ENCODE peak calls at places on chromosomes 16 and 17, in eight cellular contexts. K is hepatocyte; F is lower lobe of right lung; C is CD8-positive, alpha-beta T cell; S is epithelial cell of proximal tubule; P is A549; Z is epithelial cell of esophagus; T is OCI-LY7. D is an unnamed sample.

GRCh38 chr17:29238133-29238850 is 8.4 kb upstream of the CRYBA1 start:
- DNase-seq in K (no peak), F (no peak), C (no peak), S (no peak), P (no peak), Z (no peak), T (no peak), D (no peak)

GRCh38 chr16:25155553-25156460 is 44.3 kb downstream of the LCMT1 start:
- DNase-seq in K (no peak), F (no peak), C (no peak), S (peak), P (no peak), Z (no peak), T (no peak), D (no peak)

GRCh38 chr16:11783319-11784047 is 13.6 kb downstream of the ZC3H7A start:
- DNase-seq in K (no peak), F (no peak), C (peak), S (peak), P (no peak), Z (peak), T (peak), D (peak)

GRCh38 chr17:57887161-57887560 is 37.3 kb upstream of the MRPS23 start:
- DNase-seq in K (no peak), F (no peak), C (no peak), S (no peak), P (no peak), Z (no peak), T (no peak), D (no peak)

GRCh38 chr16:6160871-6161270 is 1063.3 kb upstream of the EEF2KMT start:
- DNase-seq in K (no peak), F (no peak), C (no peak), S (no peak), P (no peak), Z (no peak), T (no peak), D (no peak)

GRCh38 chr16:69626256-69626655 is 60.5 kb downstream of the NFAT5 start:
- DNase-seq in K (no peak), F (no peak), C (no peak), S (no peak), P (no peak), Z (peak), T (no peak), D (no peak)

GRCh38 chr17:56778898-56779297 is 54.8 kb downstream of the C17orf67 start:
- DNase-seq in K (no peak), F (no peak), C (no peak), S (no peak), P (no peak), Z (no peak), T (no peak), D (no peak)

GRCh38 chr17:64177346-64178010 is 47.5 kb upstream of the ERN1 start:
- DNase-seq in K (no peak), F (no peak), C (no peak), S (no peak), P (no peak), Z (no peak), T (no peak), D (no peak)

GRCh38 chr17:8223356-8224063 is 13.1 kb upstream of the AURKB start:
- DNase-seq in K (peak), F (peak), C (peak), S (no peak), P (peak), Z (peak), T (peak), D (peak)

GRCh38 chr16:8127096-8127495 is 463.2 kb downstream of the TMEM114 start:
- DNase-seq in K (no peak), F (no peak), C (no peak), S (no peak), P (no peak), Z (no peak), T (no peak), D (no peak)

GRCh38 chr16:67237396-67238277 is 9.6 kb downstream of the FHOD1 start:
- DNase-seq in K (no peak), F (peak), C (no peak), S (no peak), P (no peak), Z (no peak), T (no peak), D (no peak)

GRCh38 chr17:63275318-63275967 is 170.7 kb downstream of the CYB561 start:
- DNase-seq in K (peak), F (no peak), C (no peak), S (peak), P (peak), Z (peak), T (no peak), D (no peak)

GRCh38 chr17:70767102-70767701 is 597.9 kb downstream of the KCNJ2 start:
- DNase-seq in K (peak), F (no peak), C (no peak), S (no peak), P (peak), Z (peak), T (peak), D (peak)

GRCh38 chr17:40956401-40957254 is 10.1 kb downstream of the KRT39 start:
- DNase-seq in K (peak), F (no peak), C (no peak), S (peak), P (peak), Z (peak), T (no peak), D (no peak)

GRCh38 chr17:5281814-5282638 is at the start of gene RABEP1:
- DNase-seq in K (peak), F (peak), C (peak), S (no peak), P (peak), Z (peak), T (peak), D (peak)

GRCh38 chr17:40209404-40210093 is 9.6 kb upstream of the WIPF2 start:
- DNase-seq in K (no peak), F (no peak), C (no peak), S (no peak), P (no peak), Z (no peak), T (no peak), D (no peak)

GRCh38 chr17:78771758-78772382 is 10.2 kb downstream of the CYTH1 start:
- DNase-seq in K (no peak), F (no peak), C (no peak), S (no peak), P (no peak), Z (no peak), T (no peak), D (peak)

GRCh38 chr17:78767806-78768205 is 14.3 kb downstream of the CYTH1 start:
- DNase-seq in K (no peak), F (no peak), C (no peak), S (no peak), P (no peak), Z (no peak), T (no peak), D (no peak)

GRCh38 chr17:78766743-78767294 is 15.3 kb downstream of the CYTH1 start:
- DNase-seq in K (no peak), F (no peak), C (no peak), S (no peak), P (no peak), Z (no peak), T (no peak), D (peak)

GRCh38 chr17:78766225-78766624 is 15.8 kb downstream of the CYTH1 start:
- DNase-seq in K (no peak), F (no peak), C (no peak), S (no peak), P (no peak), Z (peak), T (no peak), D (no peak)

GRCh38 chr17:78769200-78769773 is 12.8 kb downstream of the CYTH1 start:
- DNase-seq in K (no peak), F (no peak), C (no peak), S (no peak), P (no peak), Z (no peak), T (peak), D (peak)
- TF ChIP-seq CTCF in K (no peak), F (no peak), C (peak), S (no peak), P (no peak), Z (peak), T (peak), D (peak)

DNA sequence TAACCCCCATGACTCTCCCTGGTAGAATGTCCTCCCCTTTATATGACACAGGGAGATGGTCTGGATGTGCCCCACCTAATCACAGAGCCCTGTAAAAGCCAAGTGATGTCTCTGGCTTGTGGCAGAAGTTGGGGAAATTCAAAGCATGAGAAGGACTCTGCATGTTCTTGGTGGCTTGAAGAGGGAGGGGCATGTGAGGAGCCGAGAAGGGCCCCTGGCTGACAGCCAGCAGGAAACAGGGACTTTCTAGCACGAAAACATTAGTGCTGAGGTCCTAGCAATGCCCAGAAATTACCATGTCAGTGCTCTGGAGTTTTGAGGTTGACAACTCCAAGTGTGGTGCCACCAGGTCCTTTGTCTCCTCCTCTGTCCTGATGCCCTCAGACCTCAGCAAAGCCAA is 75.9 kb downstream of the USP22 start:
- DNase-seq in K (no peak), F (peak), C (no peak), S (no peak), P (no peak), Z (no peak), T (no peak), D (peak)
- H3K4me3 ChIP-seq in K (no peak), F (no peak), C (no peak), S (no peak), P (no peak), Z (no peak), T (no peak), D (no peak)

GRCh38 chr17:12342609-12343248 is 322.1 kb downstream of the MAP2K4 start:
- DNase-seq in K (peak), F (no peak), C (no peak), S (no peak), P (peak), Z (peak), T (peak), D (peak)
- TF ChIP-seq CTCF in K (peak), F (peak), C (no peak), S (no peak), P (peak), Z (no peak), T (peak), D (peak)

GRCh38 chr17:34579017-34579946 is at the start of gene TMEM132E:
- DNase-seq in K (peak), F (peak), C (no peak), S (no peak), P (peak), Z (peak), T (no peak), D (no peak)
- H3K4me3 ChIP-seq in K (peak), F (peak), C (peak), S (peak), P (peak), Z (peak), T (no peak), D (no peak)

GRCh38 chr16:30900588-30900987 is 4.2 kb downstream of the CTF1 start:
- DNase-seq in K (no peak), F (no peak), C (no peak), S (no peak), P (no peak), Z (no peak), T (no peak), D (no peak)
- TF ChIP-seq CTCF in K (no peak), F (no peak), C (no peak), S (no peak), P (no peak), Z (no peak), T (no peak), D (no peak)

DNA sequence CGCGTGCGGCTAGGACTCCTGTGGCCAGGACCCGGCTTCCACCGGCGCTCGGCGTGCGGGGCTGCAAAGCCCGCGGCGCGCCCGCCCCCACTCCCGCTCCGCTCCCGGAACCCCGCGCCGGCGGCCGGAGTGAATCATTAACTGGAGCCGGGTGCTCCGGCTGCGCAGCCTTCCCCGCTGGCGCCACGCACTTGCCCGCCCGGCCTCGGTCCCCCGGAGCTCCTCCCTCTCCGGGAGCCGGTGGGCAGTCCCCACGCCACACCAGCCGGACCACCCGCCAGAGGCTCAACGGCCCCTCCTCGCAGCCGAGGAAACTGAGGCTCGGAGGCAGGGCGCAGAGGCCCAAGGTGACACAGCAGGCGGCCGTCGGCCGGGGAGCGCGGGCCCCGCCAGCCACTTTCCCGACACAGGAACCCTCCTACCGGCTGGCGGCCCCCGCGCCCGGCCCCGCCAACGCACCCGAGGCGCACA is 580 bp downstream of the BCAR1 start:
- DNase-seq in K (peak), F (no peak), C (no peak), S (no peak), P (no peak), Z (peak), T (no peak), D (no peak)
- H3K4me3 ChIP-seq in K (peak), F (peak), C (no peak), S (peak), P (peak), Z (peak), T (peak), D (peak)